ENCODE peak calls at places on chromosomes 4 and X, in nine cellular contexts. Y is CD4-positive, alpha-beta T cell; R is upper lobe of right lung; N is AG04450; I is RCC 7860; U is hypothalamus; O is KBM-7; L is stimulated activated CD8-positive, alpha-beta memory T cell treated with anti-CD3 and anti-CD28 coated beads, Interleukin-7, amount 100 ng/mL, for 4 hours; M is SW480. F is an unnamed sample.

GRCh38 chr4:172232966-172233365 is 419.8 kb downstream of the GALNTL6 start:
- DNase-seq in U (no peak), O (no peak), R (no peak), I (no peak), L (no peak), N (no peak), Y (no peak), M (no peak), F (no peak)

GRCh38 chrX:56974408-56974807 is 20.9 kb downstream of the SPIN3 start:
- DNase-seq in R (no peak), L (no peak), N (no peak), M (no peak), Y (no peak), O (no peak), I (no peak), U (no peak), F (no peak)

GRCh38 chr4:161208564-161208963 is 955.2 kb downstream of the FSTL5 start:
- DNase-seq in Y (no peak), R (no peak), O (no peak), N (no peak), U (no peak), I (no peak), L (no peak), M (no peak), F (no peak)

GRCh38 chr4:75705198-75705712 is 19.1 kb upstream of the USO1 start:
- DNase-seq in O (no peak), U (no peak), N (no peak), L (no peak), M (no peak), Y (no peak), R (no peak), I (no peak), F (no peak)

GRCh38 chr4:110510955-110511544 is 35.1 kb downstream of the ENPEP start:
- DNase-seq in U (no peak), R (no peak), L (no peak), M (peak; percentile 50), N (peak; percentile 26), I (peak; percentile 35), Y (no peak), O (peak; percentile 64), F (no peak)

GRCh38 chr4:155973639-155974475 is 20.2 kb upstream of the CTSO start:
- DNase-seq in O (no peak), Y (no peak), M (no peak), I (peak; percentile 23), N (no peak), L (no peak), R (no peak), U (no peak), F (no peak)

GRCh38 chr4:16642897-16643296 is 255.5 kb downstream of the LDB2 start:
- DNase-seq in R (no peak), L (no peak), U (no peak), I (no peak), N (no peak), Y (no peak), O (no peak), M (peak; percentile 40), F (no peak)

GRCh38 chr4:15778191-15778741 is at the start of gene CD38:
- DNase-seq in N (no peak), O (no peak), Y (no peak), R (peak; percentile 69), M (no peak), L (no peak), I (no peak), U (peak; percentile 72), F (no peak)

GRCh38 chrX:3184176-3184930 is 143.1 kb downstream of the ARSF start:
- DNase-seq in U (no peak), Y (no peak), I (no peak), O (no peak), M (peak; percentile 18), L (no peak), R (no peak), N (peak; percentile 88), F (no peak)

GRCh38 chr4:80386281-80386886 is 50.9 kb downstream of the CFAP299 start:
- DNase-seq in N (no peak), M (no peak), L (no peak), U (no peak), R (peak; percentile 38), Y (no peak), I (no peak), O (no peak), F (no peak)

GRCh38 chr4:173301518-173302201 is 32.5 kb downstream of the HMGB2 start:
- DNase-seq in I (peak; percentile 67), Y (no peak), R (no peak), L (no peak), N (peak; percentile 16), M (peak; percentile 7), U (no peak), O (peak; percentile 50), F (no peak)

GRCh38 chr4:143396695-143397094 is 60.0 kb downstream of the GAB1 start:
- DNase-seq in M (no peak), U (no peak), L (no peak), Y (no peak), N (no peak), O (no peak), R (no peak), I (no peak), F (no peak)

GRCh38 chr4:38855466-38855865 is 1.2 kb downstream of the TLR6 start:
- DNase-seq in U (no peak), L (no peak), Y (no peak), O (peak; percentile 17), I (no peak), M (no peak), R (no peak), N (no peak), F (no peak)

GRCh38 chrX:21639775-21640174 is 18.4 kb downstream of the KLHL34 start:
- DNase-seq in I (no peak), U (no peak), R (no peak), M (no peak), L (no peak), Y (no peak), N (no peak), O (no peak), F (no peak)

GRCh38 chr4:41209901-41210300 is 4.4 kb downstream of the APBB2 start:
- DNase-seq in M (no peak), I (no peak), O (no peak), L (no peak), N (no peak), Y (no peak), R (no peak), U (no peak), F (no peak)

GRCh38 chrX:85922821-85923220 is 124.5 kb downstream of the CHM start:
- DNase-seq in U (no peak), N (peak; percentile 24), O (no peak), I (peak; percentile 3), L (no peak), Y (no peak), M (no peak), R (no peak), F (no peak)

GRCh38 chr4:2497931-2498330 is 29.0 kb downstream of the RNF4 start:
- DNase-seq in U (no peak), L (no peak), Y (no peak), R (no peak), I (no peak), M (no peak), N (no peak), O (no peak), F (no peak)

GRCh38 chr4:11614426-11614825 is 185.7 kb upstream of the HS3ST1 start:
- DNase-seq in O (no peak), L (no peak), M (no peak), Y (no peak), N (no peak), U (no peak), R (no peak), I (peak; percentile 79), F (no peak)

GRCh38 chr4:17324431-17324830 is 187.5 kb downstream of the QDPR start:
- DNase-seq in R (no peak), U (no peak), L (peak; percentile 28), I (no peak), O (peak; percentile 52), M (peak; percentile 26), Y (peak; percentile 22), N (peak; percentile 62), F (no peak)

GRCh38 chrX:55099162-55099561 is 10.3 kb downstream of the PAGE2 start:
- DNase-seq in Y (no peak), M (no peak), O (no peak), U (no peak), L (no peak), R (no peak), I (no peak), N (no peak), F (no peak)

GRCh38 chrX:135200297-135200696 is 29.1 kb upstream of the CT55 start:
- DNase-seq in R (no peak), U (no peak), L (no peak), Y (no peak), M (no peak), I (no peak), N (no peak), O (no peak), F (no peak)

GRCh38 chr4:98976716-98977115 is 18.8 kb upstream of the METAP1 start:
- DNase-seq in U (no peak), N (no peak), L (no peak), M (no peak), O (no peak), Y (no peak), I (no peak), R (no peak), F (no peak)

GRCh38 chr4:155540698-155541097 is 126.0 kb upstream of the GUCY1A1 start:
- DNase-seq in N (no peak), U (no peak), M (no peak), O (no peak), Y (no peak), I (no peak), L (no peak), R (no peak), F (no peak)

GRCh38 chr4:139603576-139604387 is 47.8 kb upstream of the SETD7 start:
- DNase-seq in U (no peak), R (no peak), N (no peak), L (no peak), O (peak; percentile 81), I (peak; percentile 57), M (peak; percentile 72), Y (no peak), F (no peak)

GRCh38 chr4:82989567-82990429 is 20.8 kb downstream of the LIN54 start:
- DNase-seq in Y (no peak), M (no peak), I (no peak), U (no peak), R (no peak), O (peak; percentile 30), N (no peak), L (no peak), F (no peak)

GRCh38 chr4:158253350-158253980 is 43.2 kb downstream of the TMEM144 start:
- DNase-seq in N (peak; percentile 18), Y (peak; percentile 5), M (peak; percentile 39), O (peak; percentile 76), R (no peak), U (no peak), I (no peak), L (no peak), F (no peak)

GRCh38 chr4:8255698-8256441 is 13.7 kb upstream of the HTRA3 start:
- DNase-seq in N (no peak), R (no peak), L (no peak), I (peak; percentile 10), O (no peak), Y (no peak), U (no peak), M (no peak), F (no peak)

GRCh38 chrX:150544222-150544787 is 24.1 kb upstream of the MTM1 start:
- DNase-seq in M (peak; percentile 8), L (no peak), I (no peak), R (no peak), O (peak; percentile 29), U (no peak), Y (no peak), N (no peak), F (no peak)

GRCh38 chrX:18649498-18649951 is 22.4 kb downstream of the RS1 start:
- DNase-seq in L (no peak), Y (no peak), I (no peak), N (no peak), U (no peak), M (no peak), O (no peak), R (peak; percentile 72), F (no peak)

GRCh38 chrX:92213781-92214180 is 434.6 kb downstream of the PCDH11X start:
- DNase-seq in N (no peak), U (no peak), O (no peak), Y (no peak), I (no peak), L (no peak), M (no peak), R (no peak), F (no peak)

GRCh38 chr4:121998024-121998423 is 46.2 kb upstream of the TRPC3 start:
- DNase-seq in R (no peak), L (no peak), O (no peak), I (no peak), N (no peak), Y (no peak), M (no peak), U (no peak), F (no peak)